ENCODE peak calls at places on chromosomes 11 and 22, in five cellular contexts. J is type B pancreatic cell, M is progenitor cell of endocrine pancreas, K is endodermal cell, V is left ventricle myocardium inferior. G is an unnamed sample.

GRCh38 chr11:8277691-8278090 is 14.0 kb upstream of the LMO1 start:
- DNase-seq in J (no peak), M (no peak), K (peak; percentile 34), V (no peak), G (no peak)

GRCh38 chr22:25623310-25623734 is 58.8 kb downstream of the GRK3 start:
- DNase-seq in J (no peak), M (no peak), K (no peak), V (no peak), G (no peak)

GRCh38 chr11:83194284-83195175 is 1.0 kb downstream of the ANKRD42 start:
- DNase-seq in J (no peak), M (peak; percentile 15), K (peak; percentile 83), V (peak; percentile 60), G (peak; percentile 64)

GRCh38 chr11:130999992-131000770 is 83.9 kb upstream of the SNX19 start:
- DNase-seq in J (no peak), M (no peak), K (no peak), V (no peak), G (no peak)

GRCh38 chr22:37255558-37256006 is 11.5 kb upstream of the RAC2 start:
- DNase-seq in J (no peak), M (no peak), K (no peak), V (no peak), G (no peak)

GRCh38 chr11:1542267-1542666 is 29.8 kb downstream of the DUSP8 start:
- DNase-seq in J (no peak), M (no peak), K (no peak), V (no peak), G (no peak)

GRCh38 chr11:96899971-96900370 is 510.2 kb downstream of the JRKL start:
- DNase-seq in J (no peak), M (no peak), K (no peak), V (no peak), G (no peak)

GRCh38 chr11:62387381-62387780 is 31.5 kb upstream of the SCGB1A1 start:
- DNase-seq in J (no peak), M (no peak), K (no peak), V (no peak), G (no peak)

GRCh38 chr22:32341122-32341740 is 16.4 kb upstream of the RFPL3 start:
- DNase-seq in J (peak; percentile 52), M (no peak), K (peak; percentile 24), V (no peak), G (peak; percentile 57)

GRCh38 chr11:18780896-18781295 is 10.7 kb downstream of the PTPN5 start:
- DNase-seq in J (no peak), M (no peak), K (no peak), V (no peak), G (no peak)

GRCh38 chr11:115581871-115582639 is 77.8 kb upstream of the CADM1 start:
- DNase-seq in J (no peak), M (no peak), K (peak; percentile 78), V (no peak), G (peak; percentile 24)

GRCh38 chr11:116509566-116509965 is 263.2 kb downstream of the BUD13 start:
- DNase-seq in J (peak; percentile 42), M (no peak), K (peak; percentile 40), V (no peak), G (no peak)

GRCh38 chr11:69818243-69819108 is 740 bp downstream of the FGF3 start:
- DNase-seq in J (no peak), M (no peak), K (peak; percentile 78), V (no peak), G (peak; percentile 53)

GRCh38 chr22:28989484-28989883 is 72.1 kb downstream of the C22orf31 start:
- DNase-seq in J (no peak), M (no peak), K (no peak), V (no peak), G (no peak)

GRCh38 chr11:134888821-134889220 is 476.8 kb upstream of the B3GAT1 start:
- DNase-seq in J (no peak), M (no peak), K (no peak), V (no peak), G (no peak)

GRCh38 chr11:124835918-124836317 is 29.3 kb upstream of the ROBO3 start:
- DNase-seq in J (no peak), M (no peak), K (no peak), V (no peak), G (no peak)

GRCh38 chr11:124839972-124840621 is 25.1 kb upstream of the ROBO3 start:
- DNase-seq in J (no peak), M (no peak), K (no peak), V (no peak), G (no peak)

GRCh38 chr11:124834526-124835190 is 30.6 kb upstream of the ROBO3 start:
- DNase-seq in J (no peak), M (no peak), K (no peak), V (no peak), G (no peak)

GRCh38 chr11:124839051-124839971 is 25.9 kb upstream of the ROBO3 start:
- DNase-seq in J (no peak), M (no peak), K (peak; percentile 72), V (no peak), G (peak; percentile 73)

GRCh38 chr11:124837491-124837856 is 27.8 kb upstream of the ROBO3 start:
- DNase-seq in J (no peak), M (no peak), K (peak; percentile 72), V (no peak), G (no peak)
- TF ChIP-seq CTCF in J (no peak), M (no peak), K (no peak), V (no peak), G (no peak)

GRCh38 chr22:42970029-42970428 is 44.9 kb downstream of the PACSIN2 start:
- DNase-seq in J (no peak), M (no peak), K (no peak), V (no peak), G (no peak)

GRCh38 chr22:42969348-42969975 is 45.5 kb downstream of the PACSIN2 start:
- DNase-seq in J (no peak), M (no peak), K (no peak), V (no peak), G (no peak)

GRCh38 chr22:42967005-42967404 is 47.9 kb downstream of the PACSIN2 start:
- DNase-seq in J (no peak), M (no peak), K (peak; percentile 39), V (no peak), G (no peak)

GRCh38 chr22:42966389-42966998 is 48.5 kb downstream of the PACSIN2 start:
- DNase-seq in J (no peak), M (no peak), K (no peak), V (no peak), G (no peak)

DNA sequence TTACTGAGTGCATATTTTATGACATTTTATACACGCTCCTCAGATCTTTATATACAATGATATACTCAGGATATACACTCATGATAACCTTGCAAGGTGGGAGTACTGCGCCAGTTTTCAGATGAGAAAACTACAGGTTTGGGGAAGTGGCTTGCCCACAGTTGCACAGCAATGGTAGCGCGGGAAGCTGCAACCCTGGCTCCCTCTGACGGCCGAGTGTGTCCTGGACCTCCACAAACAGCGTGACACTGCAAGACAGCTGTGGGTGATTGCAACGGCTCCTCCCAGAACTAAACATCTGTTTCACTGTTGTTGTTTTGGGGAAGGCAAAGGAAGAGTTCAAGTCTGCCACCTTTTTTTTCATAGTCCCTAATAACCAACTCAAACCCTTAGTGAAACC is 47.0 kb downstream of the PACSIN2 start:
- DNase-seq in J (no peak), M (no peak), K (peak; percentile 39), V (peak; percentile 69), G (no peak)
- TF ChIP-seq CTCF in J (no peak), M (no peak), K (no peak), V (peak; percentile 47), G (no peak)

GRCh38 chr11:93791493-93791892 is 7.4 kb downstream of the MED17 start:
- DNase-seq in J (no peak), M (no peak), K (no peak), V (no peak), G (no peak)
- TF ChIP-seq CTCF in J (no peak), M (no peak), K (no peak), V (no peak), G (no peak)

GRCh38 chr11:30125461-30125860 is 105.4 kb upstream of the FSHB start:
- DNase-seq in J (no peak), M (no peak), K (no peak), V (no peak), G (no peak)

GRCh38 chr11:30133308-30133707 is 97.5 kb upstream of the FSHB start:
- DNase-seq in J (no peak), M (no peak), K (no peak), V (no peak), G (no peak)

GRCh38 chr11:30131535-30131934 is 99.3 kb upstream of the FSHB start:
- DNase-seq in J (no peak), M (no peak), K (no peak), V (no peak), G (no peak)

DNA sequence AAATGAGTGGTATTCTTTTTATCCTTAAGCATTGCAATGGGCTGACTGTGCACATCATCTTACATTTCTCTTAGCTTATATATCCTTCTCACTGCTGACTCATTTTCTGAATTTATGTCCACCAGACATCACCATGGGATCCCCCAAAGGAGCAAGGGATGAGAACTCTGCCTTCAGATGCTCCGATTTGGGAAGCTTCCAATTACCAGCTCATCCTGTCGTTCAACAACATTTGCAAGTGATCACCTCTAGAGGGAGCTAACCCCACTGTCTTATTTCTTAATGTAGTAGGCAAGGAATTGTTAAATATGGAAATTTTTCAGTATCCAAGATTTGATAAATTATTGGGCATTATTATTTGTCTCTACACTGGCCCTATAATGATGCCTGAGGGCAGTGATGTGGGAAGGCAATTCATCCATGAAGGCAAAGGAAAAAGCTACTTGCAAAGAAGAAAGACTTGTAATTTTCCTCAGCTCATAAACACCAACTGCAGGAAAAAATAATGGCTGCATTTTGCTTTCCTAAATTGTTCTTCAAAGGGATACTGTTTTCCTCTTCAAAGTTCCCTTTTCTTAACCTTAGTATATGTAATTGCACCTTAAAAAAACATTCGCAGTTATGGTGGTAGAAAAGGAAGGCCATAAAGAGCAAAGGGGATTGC is 102.4 kb upstream of the FSHB start:
- DNase-seq in J (no peak), M (no peak), K (peak; percentile 56), V (no peak), G (peak; percentile 3)
- TF ChIP-seq CTCF in J (peak; percentile 82), M (peak; percentile 70), K (peak; percentile 87), V (peak; percentile 74), G (peak; percentile 66)

DNA sequence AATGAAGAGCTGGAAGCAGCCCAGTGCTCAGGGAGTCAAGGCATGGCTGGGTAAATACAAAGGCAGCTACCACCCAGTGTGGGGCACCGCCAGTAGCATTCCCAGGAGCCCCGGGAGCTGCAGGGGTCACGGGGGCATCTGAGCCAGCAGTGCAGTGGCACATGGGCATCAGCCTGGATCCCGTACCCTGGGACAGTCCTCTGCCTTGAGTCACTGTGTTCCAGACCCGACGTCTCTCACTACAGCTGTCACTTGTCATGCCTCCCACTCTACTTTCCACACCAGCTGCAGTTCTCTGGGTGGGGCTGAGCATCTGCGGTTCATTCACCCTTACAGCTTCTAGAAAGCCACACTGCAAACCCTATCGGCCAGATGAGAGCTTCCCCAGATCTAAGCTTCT is 29.6 kb downstream of the DHCR7 start:
- DNase-seq in J (no peak), M (no peak), K (no peak), V (no peak), G (no peak)
- TF ChIP-seq CTCF in J (no peak), M (no peak), K (no peak), V (no peak), G (no peak)